ENCODE peak calls at places on chromosomes 11 and 22, in four cellular contexts. One of them, this sample, is unnamed. For H3K9me3, the result is how much of the 10 kb centered on the place peaks cover.

GRCh38 chr11:102260241-102260640 is 57.0 kb upstream of the BIRC3 start:
- DNase-seq in right cardiac atrium: no peak
- DNase-seq in cardiac muscle cell: no peak
- DNase-seq in fibroblast of lung: peak
- DNase-seq in this sample: no peak

GRCh38 chr22:36253523-36254490 is 874 bp downstream of the APOL1 start:
- DNase-seq in right cardiac atrium: no peak
- DNase-seq in cardiac muscle cell: no peak
- DNase-seq in fibroblast of lung: no peak
- DNase-seq in this sample: no peak

GRCh38 chr22:22574361-22574760 is 15.3 kb upstream of the PRAME start:
- DNase-seq in right cardiac atrium: no peak
- DNase-seq in cardiac muscle cell: no peak
- DNase-seq in fibroblast of lung: no peak
- DNase-seq in this sample: no peak

GRCh38 chr11:83006877-83007330 is 64.8 kb downstream of the RAB30 start:
- DNase-seq in right cardiac atrium: no peak
- DNase-seq in cardiac muscle cell: no peak
- DNase-seq in fibroblast of lung: no peak
- DNase-seq in this sample: peak

GRCh38 chr11:14713518-14714244 is 70.1 kb downstream of the PDE3B start:
- DNase-seq in right cardiac atrium: no peak
- DNase-seq in cardiac muscle cell: no peak
- DNase-seq in fibroblast of lung: no peak
- DNase-seq in this sample: no peak

GRCh38 chr22:25069758-25070461 is 117.4 kb downstream of the KIAA1671 start:
- DNase-seq in right cardiac atrium: no peak
- DNase-seq in cardiac muscle cell: peak
- DNase-seq in fibroblast of lung: no peak
- DNase-seq in this sample: no peak

GRCh38 chr11:74418509-74418895 is 20.3 kb upstream of the PGM2L1 start:
- DNase-seq in right cardiac atrium: no peak
- DNase-seq in cardiac muscle cell: no peak
- DNase-seq in fibroblast of lung: peak
- DNase-seq in this sample: no peak

GRCh38 chr22:38176170-38176741 is 5.4 kb downstream of the PLA2G6 start:
- DNase-seq in right cardiac atrium: peak
- DNase-seq in cardiac muscle cell: no peak
- DNase-seq in fibroblast of lung: peak
- DNase-seq in this sample: no peak

GRCh38 chr11:66467756-66468155 is 1.1 kb downstream of the PELI3 start:
- DNase-seq in right cardiac atrium: peak
- DNase-seq in cardiac muscle cell: peak
- DNase-seq in fibroblast of lung: no peak
- DNase-seq in this sample: no peak

GRCh38 chr11:2570211-2570811 is 125.5 kb downstream of the KCNQ1 start:
- DNase-seq in right cardiac atrium: peak
- DNase-seq in cardiac muscle cell: no peak
- DNase-seq in fibroblast of lung: no peak
- DNase-seq in this sample: no peak

GRCh38 chr11:59240322-59240721 is 27.6 kb upstream of the MPEG1 start:
- DNase-seq in right cardiac atrium: no peak
- DNase-seq in cardiac muscle cell: no peak
- DNase-seq in fibroblast of lung: no peak
- DNase-seq in this sample: no peak
- H3K9me3 ChIP-seq in right cardiac atrium: under half
- H3K9me3 ChIP-seq in cardiac muscle cell: under half
- H3K9me3 ChIP-seq in fibroblast of lung: under half
- H3K9me3 ChIP-seq in this sample: under half

GRCh38 chr11:128741928-128742327 is 48.1 kb downstream of the FLI1 start:
- DNase-seq in right cardiac atrium: no peak
- DNase-seq in cardiac muscle cell: no peak
- DNase-seq in fibroblast of lung: no peak
- DNase-seq in this sample: no peak

GRCh38 chr11:128741511-128741910 is 47.6 kb downstream of the FLI1 start:
- DNase-seq in right cardiac atrium: no peak
- DNase-seq in cardiac muscle cell: no peak
- DNase-seq in fibroblast of lung: no peak
- DNase-seq in this sample: no peak

GRCh38 chr11:128738942-128739341 is 45.1 kb downstream of the FLI1 start:
- DNase-seq in right cardiac atrium: no peak
- DNase-seq in cardiac muscle cell: no peak
- DNase-seq in fibroblast of lung: no peak
- DNase-seq in this sample: peak

GRCh38 chr11:128737704-128738103 is 43.8 kb downstream of the FLI1 start:
- DNase-seq in right cardiac atrium: no peak
- DNase-seq in cardiac muscle cell: no peak
- DNase-seq in fibroblast of lung: no peak
- DNase-seq in this sample: no peak

DNA sequence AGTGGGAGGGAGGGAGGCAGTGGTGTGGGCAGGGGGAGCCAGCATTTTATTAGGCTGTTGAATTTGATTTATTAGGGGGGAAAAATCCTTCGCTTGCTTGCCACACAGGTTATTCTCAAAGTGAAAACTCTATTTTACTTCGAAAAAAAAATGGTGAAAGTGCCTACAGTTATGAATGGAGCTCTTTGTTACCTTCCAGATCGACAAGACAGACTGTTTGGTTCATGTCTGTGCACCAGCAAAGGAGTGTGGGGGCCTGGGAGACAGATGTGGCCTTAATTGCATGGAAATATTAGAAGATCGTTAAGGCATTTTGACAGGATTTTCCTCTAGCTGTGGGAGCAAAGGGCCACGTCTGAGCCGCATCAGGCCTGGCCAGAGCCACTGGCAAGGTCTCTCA is 45.7 kb downstream of the FLI1 start:
- DNase-seq in right cardiac atrium: no peak
- DNase-seq in cardiac muscle cell: no peak
- DNase-seq in fibroblast of lung: no peak
- DNase-seq in this sample: no peak
- H3K4me3 ChIP-seq in right cardiac atrium: no peak
- H3K4me3 ChIP-seq in cardiac muscle cell: no peak
- H3K4me3 ChIP-seq in fibroblast of lung: no peak
- H3K4me3 ChIP-seq in this sample: no peak

DNA sequence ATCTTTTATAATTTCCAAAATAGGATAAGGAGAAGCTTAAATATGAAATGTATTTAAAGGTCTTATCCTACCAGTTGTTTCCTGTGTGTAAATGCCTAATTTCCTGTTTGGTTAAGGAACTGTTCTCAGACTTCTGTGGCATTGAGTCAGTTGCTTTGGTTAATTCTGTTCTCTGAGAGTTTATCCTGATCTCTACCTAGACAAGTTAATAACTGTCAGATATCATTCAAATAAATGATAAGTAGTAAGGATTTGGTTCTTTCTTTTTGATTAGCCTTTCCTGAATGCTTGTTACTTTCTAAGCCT is 39.5 kb downstream of the CTNND1 start:
- DNase-seq in right cardiac atrium: no peak
- DNase-seq in cardiac muscle cell: no peak
- DNase-seq in fibroblast of lung: no peak
- DNase-seq in this sample: peak
- H3K9me3 ChIP-seq in right cardiac atrium: under half
- H3K9me3 ChIP-seq in cardiac muscle cell: under half
- H3K9me3 ChIP-seq in fibroblast of lung: under half
- H3K9me3 ChIP-seq in this sample: under half

GRCh38 chr11:114033572-114033971 is 25.9 kb upstream of the ZBTB16 start:
- DNase-seq in right cardiac atrium: no peak
- DNase-seq in cardiac muscle cell: no peak
- DNase-seq in fibroblast of lung: no peak
- DNase-seq in this sample: no peak

GRCh38 chr11:114036156-114036811 is 23.2 kb upstream of the ZBTB16 start:
- DNase-seq in right cardiac atrium: peak
- DNase-seq in cardiac muscle cell: peak
- DNase-seq in fibroblast of lung: peak
- DNase-seq in this sample: peak

GRCh38 chr11:114034956-114035355 is 24.6 kb upstream of the ZBTB16 start:
- DNase-seq in right cardiac atrium: no peak
- DNase-seq in cardiac muscle cell: no peak
- DNase-seq in fibroblast of lung: no peak
- DNase-seq in this sample: no peak

GRCh38 chr11:114039551-114039950 is 20.0 kb upstream of the ZBTB16 start:
- DNase-seq in right cardiac atrium: no peak
- DNase-seq in cardiac muscle cell: no peak
- DNase-seq in fibroblast of lung: no peak
- DNase-seq in this sample: no peak

DNA sequence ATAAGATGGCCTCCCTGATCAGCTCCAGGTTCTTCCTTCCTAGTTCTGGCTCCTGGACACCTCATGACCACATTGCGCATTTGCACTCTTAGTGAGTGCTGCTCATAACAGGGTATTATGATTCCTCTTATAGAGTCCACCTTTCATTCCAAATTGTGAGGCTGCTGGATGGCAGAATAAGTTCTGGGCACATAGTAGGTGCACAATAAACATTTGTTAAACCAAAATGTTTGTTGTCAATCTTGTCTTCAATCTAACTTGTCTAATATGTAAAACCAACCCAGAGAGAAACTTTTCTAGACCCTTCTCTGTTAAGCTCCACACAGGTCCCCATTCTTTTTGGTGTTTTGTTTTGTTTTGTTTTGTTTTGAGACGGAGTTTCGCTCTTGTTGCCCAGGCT is 22.6 kb upstream of the ZBTB16 start:
- DNase-seq in right cardiac atrium: no peak
- DNase-seq in cardiac muscle cell: no peak
- DNase-seq in fibroblast of lung: no peak
- DNase-seq in this sample: no peak
- H3K4me3 ChIP-seq in right cardiac atrium: no peak
- H3K4me3 ChIP-seq in cardiac muscle cell: no peak
- H3K4me3 ChIP-seq in fibroblast of lung: no peak
- H3K4me3 ChIP-seq in this sample: no peak

GRCh38 chr11:48272551-48273080 is 9.0 kb downstream of the OR4X1 start:
- DNase-seq in right cardiac atrium: no peak
- DNase-seq in cardiac muscle cell: no peak
- DNase-seq in fibroblast of lung: no peak
- DNase-seq in this sample: no peak
- H3K9me3 ChIP-seq in right cardiac atrium: under half
- H3K9me3 ChIP-seq in cardiac muscle cell: under half
- H3K9me3 ChIP-seq in fibroblast of lung: under half
- H3K9me3 ChIP-seq in this sample: under half

DNA sequence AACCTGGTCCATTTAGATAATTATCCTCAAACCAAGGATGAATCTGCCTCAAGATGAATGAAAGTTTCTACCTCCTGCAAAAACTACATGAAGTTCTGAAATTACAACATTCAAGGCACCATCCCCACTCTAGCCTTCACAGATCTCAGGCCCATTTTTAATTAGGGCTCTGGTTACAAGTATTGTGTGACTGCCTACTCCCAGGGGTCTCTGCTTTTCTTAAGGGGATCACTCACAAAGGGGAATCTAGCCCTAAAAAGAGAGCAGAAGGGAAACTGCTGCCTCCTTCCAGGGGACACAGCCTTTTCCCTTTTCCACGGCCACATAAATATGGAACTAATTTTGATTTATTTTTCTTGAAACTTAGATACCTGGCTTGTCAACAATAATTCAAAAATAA is 17.4 kb upstream of the TMEM135 start:
- DNase-seq in right cardiac atrium: no peak
- DNase-seq in cardiac muscle cell: no peak
- DNase-seq in fibroblast of lung: no peak
- DNase-seq in this sample: no peak
- H3K4me3 ChIP-seq in right cardiac atrium: no peak
- H3K4me3 ChIP-seq in cardiac muscle cell: no peak
- H3K4me3 ChIP-seq in fibroblast of lung: no peak
- H3K4me3 ChIP-seq in this sample: no peak

GRCh38 chr22:49330421-49331222 is 497.1 kb downstream of the BRD1 start:
- DNase-seq in right cardiac atrium: no peak
- DNase-seq in cardiac muscle cell: no peak
- DNase-seq in fibroblast of lung: no peak
- DNase-seq in this sample: no peak
- H3K9me3 ChIP-seq in right cardiac atrium: under half
- H3K9me3 ChIP-seq in cardiac muscle cell: under half
- H3K9me3 ChIP-seq in fibroblast of lung: under half
- H3K9me3 ChIP-seq in this sample: under half

DNA sequence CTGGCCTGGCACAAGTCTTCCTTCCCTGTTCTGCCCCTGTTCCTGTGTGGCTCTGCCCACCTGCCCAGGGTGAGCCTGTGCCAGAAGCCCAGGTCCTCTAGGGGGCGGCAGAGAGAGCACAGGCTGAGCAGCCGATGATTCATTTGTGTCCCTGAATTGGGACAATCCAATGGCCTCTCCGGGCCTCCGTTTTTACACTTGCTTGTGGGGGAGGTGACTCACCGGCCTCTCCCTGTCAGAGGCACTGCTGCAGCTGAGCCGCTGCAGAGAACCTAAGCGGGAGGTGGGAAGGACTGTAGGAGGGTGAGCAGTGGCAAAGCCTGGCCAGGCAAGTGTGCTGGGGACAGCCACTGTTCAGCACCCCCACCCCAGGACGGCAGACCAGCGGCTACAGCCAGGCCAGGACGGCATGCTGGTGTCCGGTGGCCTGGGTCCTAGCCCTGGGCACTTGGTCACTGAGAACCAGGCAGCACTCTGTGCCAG is 65.2 kb upstream of the LMO1 start:
- DNase-seq in right cardiac atrium: peak
- DNase-seq in cardiac muscle cell: peak
- DNase-seq in fibroblast of lung: peak
- DNase-seq in this sample: peak
- H3K4me3 ChIP-seq in right cardiac atrium: no peak
- H3K4me3 ChIP-seq in cardiac muscle cell: no peak
- H3K4me3 ChIP-seq in fibroblast of lung: no peak
- H3K4me3 ChIP-seq in this sample: no peak